ENCODE peak calls at places on chromosome 19, in ten cellular contexts. V is effector CD4-positive, alpha-beta T cell; K is dorsolateral prefrontal cortex; A is Caco-2; M is WERI-Rb-1; D is NCI-H2029; E is stimulated activated CD8-positive, alpha-beta memory T cell treated with anti-CD3 and anti-CD28 coated beads, Interleukin-2, amount 100 ng/mL, for 48 hours; G is astrocyte; Q is lower lobe of right lung; Z is anterior cingulate cortex. C is an unnamed sample.

GRCh38 chr19:38561658-38562057 is 56.1 kb downstream of the MAP4K1 start:
- DNase-seq in V (no peak), K (no peak), A (no peak), M (no peak), D (no peak), E (no peak), G (no peak), Q (peak), Z (no peak), C (no peak)

GRCh38 chr19:17327654-17328516 is 6.8 kb downstream of the ANO8 start:
- DNase-seq in V (peak), K (no peak), A (peak), M (no peak), D (no peak), E (no peak), G (no peak), Q (peak), Z (no peak), C (peak)

GRCh38 chr19:19531951-19532805 is 3.5 kb downstream of the YJEFN3 start:
- DNase-seq in V (peak), K (peak), A (peak), M (peak), D (peak), E (peak), G (no peak), Q (peak), Z (peak), C (peak)

GRCh38 chr19:8367327-8368001 is 3.5 kb downstream of the ANGPTL4 start:
- DNase-seq in V (no peak), K (peak), A (no peak), M (peak), D (peak), E (no peak), G (peak), Q (peak), Z (peak), C (peak)

GRCh38 chr19:23946569-23946968 is 31.9 kb downstream of the ZNF726 start:
- DNase-seq in V (no peak), K (no peak), A (no peak), M (no peak), D (no peak), E (no peak), G (no peak), Q (no peak), Z (no peak), C (no peak)

GRCh38 chr19:12092065-12092867 is 27.7 kb downstream of the ZNF844 start:
- DNase-seq in V (peak), K (peak), A (no peak), M (no peak), D (no peak), E (peak), G (peak), Q (peak), Z (peak), C (peak)

GRCh38 chr19:16564842-16565241 is 7.4 kb downstream of the SLC35E1 start:
- DNase-seq in V (no peak), K (no peak), A (peak), M (no peak), D (no peak), E (no peak), G (no peak), Q (peak), Z (no peak), C (no peak)

GRCh38 chr19:44892932-44893331 is 1.9 kb downstream of the TOMM40 start:
- DNase-seq in V (no peak), K (no peak), A (no peak), M (no peak), D (no peak), E (no peak), G (no peak), Q (no peak), Z (no peak), C (no peak)

GRCh38 chr19:49677232-49677881 is at the start of gene PRMT1:
- DNase-seq in V (peak), K (no peak), A (peak), M (peak), D (no peak), E (peak), G (no peak), Q (no peak), Z (no peak), C (peak)

GRCh38 chr19:2049741-2050348 is 1.2 kb downstream of the MKNK2 start:
- DNase-seq in V (peak), K (peak), A (peak), M (no peak), D (peak), E (no peak), G (peak), Q (peak), Z (peak), C (peak)

GRCh38 chr19:6442087-6442688 is 8.6 kb upstream of the SLC25A41 start:
- DNase-seq in V (no peak), K (no peak), A (no peak), M (no peak), D (no peak), E (no peak), G (no peak), Q (no peak), Z (no peak), C (no peak)

GRCh38 chr19:49216076-49216475 is 58.5 kb downstream of the TRPM4 start:
- DNase-seq in V (no peak), K (no peak), A (no peak), M (no peak), D (no peak), E (no peak), G (peak), Q (no peak), Z (no peak), C (peak)

GRCh38 chr19:57830071-57830602 is at the start of gene ZNF587B:
- DNase-seq in V (peak), K (peak), A (peak), M (peak), D (peak), E (peak), G (peak), Q (peak), Z (peak), C (peak)

GRCh38 chr19:18460313-18460712 is 22.4 kb upstream of the ISYNA1 start:
- DNase-seq in V (no peak), K (no peak), A (no peak), M (no peak), D (no peak), E (no peak), G (peak), Q (no peak), Z (no peak), C (peak)

GRCh38 chr19:58218899-58219298 is 9.8 kb upstream of the ZNF544 start:
- DNase-seq in V (no peak), K (no peak), A (peak), M (peak), D (peak), E (peak), G (no peak), Q (no peak), Z (no peak), C (no peak)

GRCh38 chr19:4910594-4911273 is 1.4 kb downstream of the UHRF1 start:
- DNase-seq in V (no peak), K (no peak), A (no peak), M (no peak), D (peak), E (no peak), G (peak), Q (no peak), Z (peak), C (no peak)

GRCh38 chr19:38318595-38319142 is 976 bp upstream of the KCNK6 start:
- DNase-seq in V (no peak), K (no peak), A (no peak), M (no peak), D (no peak), E (no peak), G (no peak), Q (no peak), Z (no peak), C (no peak)

GRCh38 chr19:42422576-42423461 is 4.4 kb downstream of the LIPE start:
- DNase-seq in V (peak), K (no peak), A (peak), M (no peak), D (no peak), E (peak), G (no peak), Q (no peak), Z (no peak), C (peak)

GRCh38 chr19:16315825-16316505 is 8.7 kb upstream of the KLF2 start:
- DNase-seq in V (no peak), K (no peak), A (peak), M (no peak), D (no peak), E (no peak), G (peak), Q (peak), Z (no peak), C (no peak)

GRCh38 chr19:21580101-21580500 is 74.7 kb downstream of the ZNF429 start:
- DNase-seq in V (no peak), K (no peak), A (no peak), M (no peak), D (peak), E (no peak), G (no peak), Q (no peak), Z (no peak), C (no peak)

GRCh38 chr19:4181053-4181508 is 1.3 kb downstream of the SIRT6 start:
- DNase-seq in V (no peak), K (no peak), A (no peak), M (no peak), D (no peak), E (no peak), G (no peak), Q (no peak), Z (no peak), C (no peak)

GRCh38 chr19:40690699-40691420 is 409 bp upstream of the NUMBL start:
- DNase-seq in V (peak), K (peak), A (peak), M (peak), D (peak), E (peak), G (peak), Q (peak), Z (peak), C (peak)

GRCh38 chr19:21439372-21439771 is 42.4 kb downstream of the ZNF493 start:
- DNase-seq in V (no peak), K (no peak), A (no peak), M (no peak), D (no peak), E (no peak), G (no peak), Q (no peak), Z (no peak), C (no peak)

GRCh38 chr19:39308531-39309304 is 11.9 kb downstream of the LRFN1 start:
- DNase-seq in V (no peak), K (no peak), A (peak), M (peak), D (no peak), E (no peak), G (no peak), Q (no peak), Z (no peak), C (peak)

GRCh38 chr19:29260477-29261317 is 47.7 kb upstream of the UQCRFS1 start:
- DNase-seq in V (no peak), K (no peak), A (peak), M (peak), D (peak), E (peak), G (no peak), Q (no peak), Z (no peak), C (no peak)

C was measured in spleen.